ENCODE peak calls at places on chromosome 14, in six cellular contexts. C is H1, X is H9, Y is IMR-90, U is trophoblast cell, S is neuronal stem cell. D is an unnamed sample.

GRCh38 chr14:37559386-37559785 is 35.7 kb downstream of the FOXA1 start:
- DNase-seq in C (no peak), X (no peak), Y (peak; percentile 23), U (no peak), S (no peak), D (peak; percentile 13)

GRCh38 chr14:33839193-33840076 is 111.4 kb downstream of the EGLN3 start:
- DNase-seq in C (no peak), X (no peak), Y (peak; percentile 40), U (no peak), S (peak; percentile 45), D (peak; percentile 59)

GRCh38 chr14:25381498-25381897 is 331.6 kb upstream of the STXBP6 start:
- DNase-seq in C (no peak), X (no peak), Y (no peak), U (no peak), S (no peak), D (no peak)

GRCh38 chr14:39109893-39110715 is 4.0 kb upstream of the GEMIN2 start:
- DNase-seq in C (no peak), X (no peak), Y (no peak), U (peak; percentile 71), S (no peak), D (no peak)

GRCh38 chr14:24277606-24278321 is 6.4 kb upstream of the RABGGTA start:
- DNase-seq in C (no peak), X (no peak), Y (no peak), U (no peak), S (no peak), D (no peak)

GRCh38 chr14:70317969-70318634 is 41.4 kb downstream of the COX16 start:
- DNase-seq in C (peak; percentile 23), X (peak; percentile 61), Y (peak; percentile 61), U (peak; percentile 39), S (peak; percentile 60), D (peak; percentile 41)

GRCh38 chr14:68807148-68807600 is 14.3 kb upstream of the ZFP36L1 start:
- DNase-seq in C (no peak), X (peak; percentile 20), Y (peak; percentile 94), U (no peak), S (no peak), D (peak; percentile 96)

GRCh38 chr14:29637406-29637805 is 290.2 kb downstream of the PRKD1 start:
- DNase-seq in C (no peak), X (no peak), Y (peak; percentile 64), U (no peak), S (no peak), D (peak; percentile 54)

GRCh38 chr14:55158412-55158811 is 29.4 kb downstream of the LGALS3 start:
- DNase-seq in C (no peak), X (no peak), Y (no peak), U (no peak), S (no peak), D (no peak)

GRCh38 chr14:96745500-96746051 is 51.6 kb upstream of the VRK1 start:
- DNase-seq in C (no peak), X (no peak), Y (no peak), U (no peak), S (no peak), D (no peak)

GRCh38 chr14:35877276-35877675 is 51.1 kb downstream of the BRMS1L start:
- DNase-seq in C (no peak), X (no peak), Y (no peak), U (no peak), S (no peak), D (no peak)

GRCh38 chr14:50816419-50817047 is 14.4 kb downstream of the NIN start:
- DNase-seq in C (no peak), X (no peak), Y (peak; percentile 70), U (no peak), S (no peak), D (peak; percentile 85)

GRCh38 chr14:30779210-30779609 is 95.1 kb upstream of the COCH start:
- DNase-seq in C (no peak), X (no peak), Y (peak; percentile 48), U (no peak), S (no peak), D (peak; percentile 50)
- H3K14ac ChIP-seq in C (no peak overlapping the region), X (no peak overlapping the region), Y (no peak overlapping the region), U (no peak overlapping the region), S (no peak overlapping the region), D (no peak overlapping the region)

DNA sequence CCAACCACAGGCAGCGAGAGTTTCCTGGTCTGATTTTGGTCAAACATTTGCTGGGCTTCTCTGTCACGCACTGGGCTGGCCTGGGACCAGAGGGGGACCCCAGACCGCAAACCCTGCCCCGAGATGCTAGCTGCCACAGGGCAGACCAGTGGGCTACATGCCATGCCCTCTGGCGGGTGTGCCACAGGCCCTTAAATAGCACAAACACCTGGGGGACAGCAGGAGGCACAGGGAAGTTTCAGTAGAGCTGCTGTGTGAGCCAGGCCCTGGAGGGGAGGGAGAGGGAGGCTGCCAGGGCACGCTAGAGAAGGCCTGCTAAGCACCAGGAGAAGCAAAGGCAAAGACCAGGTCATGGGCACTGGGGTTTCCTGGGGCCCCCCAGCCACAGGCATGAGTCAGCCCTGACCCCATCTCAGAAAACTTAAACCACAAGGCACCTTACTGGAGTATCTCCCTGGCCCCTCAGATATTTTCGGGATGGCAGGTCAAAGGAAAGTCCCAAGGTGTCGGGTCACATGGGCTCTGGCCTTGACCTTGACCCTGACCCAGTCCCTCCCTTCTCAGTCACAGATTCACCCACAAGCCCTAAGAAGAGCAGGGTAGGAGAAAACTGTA is 29.2 kb downstream of the ITPK1 start:
- DNase-seq in C (no peak), X (no peak), Y (no peak), U (no peak), S (no peak), D (no peak)
- H3K14ac ChIP-seq in C (no peak overlapping the region), X (peak overlapping the region; percentile 50), Y (no peak overlapping the region), U (peak overlapping the region; percentile 28), S (peak overlapping the region; percentile 23), D (peak overlapping the region; percentile 47)

GRCh38 chr14:20302042-20302761 is 3.5 kb downstream of the TTC5 start:
- DNase-seq in C (no peak), X (no peak), Y (peak; percentile 61), U (no peak), S (no peak), D (peak; percentile 50)

GRCh38 chr14:20306079-20306423 is 300 bp upstream of the TTC5 start:
- DNase-seq in C (no peak), X (no peak), Y (no peak), U (no peak), S (no peak), D (no peak)

DNA sequence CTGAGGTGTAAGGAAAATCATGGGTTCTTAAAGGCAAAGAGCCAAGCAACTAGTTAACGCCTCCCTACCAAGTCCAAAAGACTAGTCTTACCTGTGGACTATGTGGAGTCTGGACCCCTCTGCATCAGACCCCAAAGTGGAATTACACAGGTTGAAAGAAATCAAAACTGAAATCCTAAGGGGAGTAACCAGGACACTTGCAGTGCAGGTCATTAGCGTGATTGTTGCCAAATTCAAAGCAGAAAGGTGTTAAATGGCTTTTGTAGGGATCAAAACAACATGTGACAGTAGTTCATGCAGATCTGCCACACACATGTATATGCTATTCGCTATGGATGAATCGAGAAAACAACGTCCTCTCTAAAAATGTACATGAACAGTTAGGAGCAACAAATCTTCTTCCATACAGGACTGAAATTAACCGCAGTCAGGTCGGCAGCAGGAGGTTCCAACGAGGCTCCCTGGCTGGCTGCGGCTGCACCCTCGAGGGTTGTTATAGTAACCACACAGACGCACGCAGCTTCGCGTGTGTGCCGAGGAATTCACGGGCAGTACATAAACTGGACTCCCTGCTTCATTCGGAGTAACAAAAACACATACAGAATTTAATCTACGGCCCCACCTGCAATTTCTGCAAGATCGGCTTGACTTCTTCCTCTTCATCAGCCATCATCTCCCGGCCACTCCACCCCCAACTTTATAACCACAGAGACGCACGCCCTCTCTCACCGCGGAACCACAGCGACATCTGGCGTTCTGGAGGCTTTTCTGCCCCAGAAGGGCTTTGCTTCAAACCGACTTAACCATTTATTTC is at the start of gene TTC5:
- DNase-seq in C (peak; percentile 53), X (peak; percentile 84), Y (peak; percentile 89), U (peak; percentile 81), S (peak; percentile 84), D (peak; percentile 93)
- H3K14ac ChIP-seq in C (no peak within 1 kb of the TSS), X (no peak within 1 kb of the TSS), Y (peak within 1 kb of the TSS; percentile 76), U (no peak within 1 kb of the TSS), S (no peak within 1 kb of the TSS), D (peak within 1 kb of the TSS; percentile 44)

GRCh38 chr14:95149441-95149840 is 7.9 kb downstream of the DICER1 start:
- DNase-seq in C (no peak), X (no peak), Y (no peak), U (no peak), S (no peak), D (no peak)
- H3K14ac ChIP-seq in C (no peak overlapping the region), X (no peak overlapping the region), Y (no peak overlapping the region), U (no peak overlapping the region), S (no peak overlapping the region), D (no peak overlapping the region)

GRCh38 chr14:76955575-76956252 is 72.8 kb downstream of the IRF2BPL start:
- DNase-seq in C (no peak), X (peak; percentile 73), Y (peak; percentile 59), U (peak; percentile 50), S (no peak), D (peak; percentile 96)
- H3K14ac ChIP-seq in C (no peak overlapping the region), X (peak overlapping the region; percentile 71), Y (peak overlapping the region; percentile 87), U (peak overlapping the region; percentile 87), S (no peak overlapping the region), D (peak overlapping the region; percentile 44)